ENCODE peak calls at places on chromosomes 4 and X, in six cellular contexts. C, E, X, M, T and Z are unnamed samples.

GRCh38 chr4:8754634-8755589 is 116.7 kb downstream of the HMX1 start:
- DNase-seq in X (no peak), M (peak; percentile 3), T (no peak), E (peak; percentile 4), C (no peak), Z (no peak)

GRCh38 chr4:186366326-186366725 is 100.3 kb downstream of the F11 start:
- DNase-seq in X (no peak), T (no peak), E (no peak), M (no peak), C (no peak), Z (no peak)

GRCh38 chr4:154368060-154368459 is 123.5 kb downstream of the DCHS2 start:
- DNase-seq in X (no peak), M (no peak), T (no peak), C (no peak), E (no peak), Z (no peak)

GRCh38 chr4:94545296-94545695 is 93.6 kb downstream of the PDLIM5 start:
- DNase-seq in E (no peak), C (no peak), X (no peak), T (no peak), M (no peak), Z (no peak)

GRCh38 chr4:22312113-22312512 is 203.8 kb downstream of the ADGRA3 start:
- DNase-seq in E (no peak), M (no peak), T (no peak), C (no peak), X (no peak), Z (no peak)

GRCh38 chr4:182619659-182620058 is 297.5 kb downstream of the DCTD start:
- DNase-seq in M (no peak), C (no peak), X (no peak), T (no peak), E (no peak), Z (no peak)

GRCh38 chrX:70049925-70050324 is at the start of gene AWAT2:
- DNase-seq in X (no peak), T (no peak), C (no peak), M (no peak), E (no peak), Z (no peak)

GRCh38 chr4:27176400-27176799 is 315.8 kb downstream of the STIM2 start:
- DNase-seq in T (peak; percentile 13), M (peak; percentile 10), E (peak; percentile 26), X (peak; percentile 30), C (peak; percentile 73), Z (no peak)

GRCh38 chrX:150572206-150572605 is 3.8 kb downstream of the MTM1 start:
- DNase-seq in M (no peak), C (no peak), T (no peak), E (no peak), X (peak; percentile 29), Z (no peak)

GRCh38 chr4:140955528-140956094 is 177.7 kb downstream of the RNF150 start:
- DNase-seq in C (no peak), M (no peak), X (no peak), T (no peak), E (no peak), Z (no peak)

GRCh38 chr4:8238061-8238511 is 31.5 kb upstream of the HTRA3 start:
- DNase-seq in E (peak; percentile 80), M (no peak), C (no peak), T (no peak), X (peak; percentile 81), Z (peak; percentile 51)

GRCh38 chrX:109281478-109282275 is 200.2 kb downstream of the GUCY2F start:
- DNase-seq in X (no peak), M (no peak), E (no peak), C (peak; percentile 7), T (no peak), Z (no peak)

GRCh38 chr4:94650690-94651089 is 107.1 kb upstream of the BMPR1B start:
- DNase-seq in E (no peak), C (no peak), X (no peak), T (no peak), M (no peak), Z (peak; percentile 61)

GRCh38 chrX:21398424-21398823 is 24.2 kb downstream of the CNKSR2 start:
- DNase-seq in E (no peak), T (no peak), C (no peak), X (no peak), M (peak; percentile 10), Z (no peak)

GRCh38 chr4:2074588-2074987 is 15.5 kb downstream of the NAT8L start:
- DNase-seq in T (no peak), E (no peak), X (no peak), M (no peak), C (no peak), Z (no peak)

GRCh38 chr4:14994242-14994641 is 8.0 kb upstream of the CPEB2 start:
- DNase-seq in E (no peak), X (no peak), C (no peak), M (no peak), T (no peak), Z (no peak)

GRCh38 chr4:64539234-64539849 is 130.1 kb upstream of the TECRL start:
- DNase-seq in E (no peak), X (peak; percentile 52), T (no peak), M (peak; percentile 69), C (peak; percentile 68), Z (no peak)

GRCh38 chr4:97367878-97368277 is 775.4 kb downstream of the STPG2 start:
- DNase-seq in T (no peak), C (no peak), X (no peak), E (no peak), M (peak; percentile 16), Z (no peak)

GRCh38 chr4:115850799-115851509 is 737.5 kb upstream of the NDST4 start:
- DNase-seq in T (no peak), X (no peak), E (no peak), C (no peak), M (no peak), Z (no peak)

GRCh38 chr4:166501941-166502382 is 628.9 kb downstream of the TLL1 start:
- DNase-seq in E (no peak), X (no peak), C (peak; percentile 72), M (peak; percentile 58), T (no peak), Z (no peak)

GRCh38 chr4:168574581-168575295 is 77.9 kb downstream of the PALLD start:
- DNase-seq in C (no peak), M (no peak), T (no peak), X (no peak), E (no peak), Z (no peak)

GRCh38 chrX:38891641-38892413 is 90.6 kb downstream of the MID1IP1 start:
- DNase-seq in T (no peak), C (no peak), E (no peak), M (no peak), X (no peak), Z (no peak)

GRCh38 chrX:1486749-1487361 is 34.1 kb upstream of the ASMTL start:
- DNase-seq in M (no peak), T (peak; percentile 28), E (no peak), X (no peak), C (no peak), Z (peak; percentile 56)

GRCh38 chrX:4579480-4579879 is 866.0 kb upstream of the PRKX start:
- DNase-seq in X (no peak), T (no peak), C (no peak), E (no peak), M (no peak), Z (no peak)

GRCh38 chrX:9890541-9891200 is 76.5 kb upstream of the CLDN34 start:
- DNase-seq in E (no peak), X (no peak), T (no peak), M (no peak), C (no peak), Z (no peak)

GRCh38 chr4:81198151-81198550 is 16.9 kb downstream of the PRKG2 start:
- DNase-seq in E (no peak), X (no peak), M (no peak), C (peak; percentile 10), T (no peak), Z (no peak)

GRCh38 chrX:43448688-43449087 is 207.4 kb upstream of the MAOA start:
- DNase-seq in E (no peak), M (no peak), T (no peak), X (no peak), C (no peak), Z (no peak)

GRCh38 chr4:170008801-170009200 is 17.4 kb downstream of the MFAP3L start:
- DNase-seq in X (no peak), E (no peak), C (no peak), M (no peak), T (no peak), Z (no peak)

GRCh38 chr4:170009291-170009690 is 16.9 kb downstream of the MFAP3L start:
- DNase-seq in M (no peak), C (peak; percentile 29), E (no peak), T (no peak), X (no peak), Z (no peak)

GRCh38 chr4:170007113-170007512 is 19.1 kb downstream of the MFAP3L start:
- DNase-seq in E (no peak), T (no peak), X (no peak), C (no peak), M (no peak), Z (no peak)

GRCh38 chr4:170005472-170005871 is 20.7 kb downstream of the MFAP3L start:
- DNase-seq in T (no peak), E (no peak), M (no peak), C (no peak), X (no peak), Z (no peak)

GRCh38 chr4:170008376-170008775 is 17.8 kb downstream of the MFAP3L start:
- DNase-seq in E (no peak), C (no peak), M (no peak), T (no peak), X (no peak), Z (no peak)
- TF ChIP-seq CTCF in E (no peak), C (no peak), M (no peak), T (no peak), X (no peak), Z (no peak)

DNA sequence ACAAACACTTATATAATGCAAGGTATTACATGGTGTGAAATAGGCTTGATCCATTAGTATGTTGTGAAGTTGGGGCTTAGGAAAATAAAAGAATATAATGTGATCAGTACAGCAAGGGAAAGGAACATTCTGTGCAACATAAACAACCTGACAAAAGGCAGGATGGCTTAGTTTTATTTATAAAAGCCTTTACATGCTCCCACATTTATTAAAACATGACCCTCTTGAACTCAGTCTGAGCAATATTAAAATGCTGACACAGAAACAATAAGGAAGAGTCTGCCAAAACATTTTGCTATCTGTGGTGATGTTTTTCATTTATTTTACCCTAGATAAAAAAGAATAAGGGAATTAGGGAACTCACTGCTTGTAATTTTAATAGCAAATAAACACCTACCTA is 519.7 kb downstream of the PCDH7 start:
- DNase-seq in T (no peak), X (no peak), E (no peak), M (no peak), C (no peak), Z (no peak)
- H3K4me1 ChIP-seq in T (no peaks in the 10 kb centered on the region), X (no peaks in the 10 kb centered on the region), E (no peaks in the 10 kb centered on the region), M (no peaks in the 10 kb centered on the region), C (peaks cover 11% of the 10 kb centered on the region), Z (no peaks in the 10 kb centered on the region)

DNA sequence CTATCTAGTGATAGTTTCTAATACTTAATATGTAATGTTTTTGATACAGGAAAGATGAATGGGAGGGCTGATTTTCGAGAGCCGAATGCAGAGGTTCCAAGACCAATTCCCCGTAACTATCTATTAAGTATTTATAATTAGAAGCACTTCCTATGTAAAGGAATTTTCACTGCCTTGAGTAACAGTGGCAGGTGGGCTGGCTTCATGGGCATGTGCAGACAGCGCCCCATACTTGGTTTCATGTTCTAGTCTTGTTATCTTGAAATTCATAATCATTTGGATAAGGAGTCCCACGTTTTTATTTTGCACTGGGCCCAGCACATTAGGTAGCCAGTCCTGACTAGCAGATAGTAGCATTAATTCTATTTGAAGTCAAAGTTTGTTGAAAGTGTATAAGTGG is 1.7 kb downstream of the OCIAD1 start:
- DNase-seq in C (no peak), X (no peak), M (no peak), T (no peak), E (no peak), Z (no peak)
- TF ChIP-seq CTCF in C (no peak), X (no peak), M (no peak), T (no peak), E (no peak), Z (no peak)

GRCh38 chr4:77002321-77002720 is 52.8 kb downstream of the SEPTIN11 start:
- DNase-seq in T (no peak), C (no peak), M (no peak), E (no peak), X (no peak), Z (no peak)
- H3K4me1 ChIP-seq in T (peaks cover 23% of the 10 kb centered on the region), C (peaks cover 23% of the 10 kb centered on the region), M (no peaks in the 10 kb centered on the region), E (no peaks in the 10 kb centered on the region), X (no peaks in the 10 kb centered on the region), Z (no peaks in the 10 kb centered on the region)